ENCODE peak calls at places on chromosomes 4 and X, in six cellular contexts. V, D, G, L, H and Z are unnamed samples. For H3K36me3, the result is how much of the 10 kb centered on the place peaks cover.

GRCh38 chr4:11301075-11301660 is 127.5 kb downstream of the HS3ST1 start:
- DNase-seq in V (no peak), D (no peak), G (no peak), L (no peak), H (no peak), Z (no peak)

GRCh38 chrX:3120426-3120825 is 79.2 kb downstream of the ARSF start:
- DNase-seq in V (no peak), D (no peak), G (no peak), L (no peak), H (no peak), Z (no peak)

GRCh38 chrX:103789004-103789403 is 12.4 kb downstream of the PLP1 start:
- DNase-seq in V (no peak), D (no peak), G (no peak), L (no peak), H (no peak), Z (no peak)

GRCh38 chr4:182189107-182189878 is 53.9 kb upstream of the TENM3 start:
- DNase-seq in V (no peak), D (peak), G (no peak), L (peak), H (no peak), Z (peak)

GRCh38 chr4:32847466-32847865 is 2127.3 kb downstream of the PCDH7 start:
- DNase-seq in V (no peak), D (peak), G (no peak), L (peak), H (no peak), Z (no peak)

GRCh38 chr4:5752803-5753184 is 41.8 kb downstream of the EVC start:
- DNase-seq in V (no peak), D (no peak), G (no peak), L (no peak), H (no peak), Z (no peak)

GRCh38 chr4:114116861-114117260 is 137.4 kb upstream of the ARSJ start:
- DNase-seq in V (no peak), D (no peak), G (no peak), L (no peak), H (no peak), Z (no peak)

GRCh38 chr4:176729489-176729888 is 63.2 kb downstream of the VEGFC start:
- DNase-seq in V (no peak), D (peak), G (no peak), L (no peak), H (no peak), Z (no peak)

GRCh38 chrX:56310581-56310980 is 78.4 kb downstream of the KLF8 start:
- DNase-seq in V (no peak), D (no peak), G (no peak), L (no peak), H (no peak), Z (no peak)

DNA sequence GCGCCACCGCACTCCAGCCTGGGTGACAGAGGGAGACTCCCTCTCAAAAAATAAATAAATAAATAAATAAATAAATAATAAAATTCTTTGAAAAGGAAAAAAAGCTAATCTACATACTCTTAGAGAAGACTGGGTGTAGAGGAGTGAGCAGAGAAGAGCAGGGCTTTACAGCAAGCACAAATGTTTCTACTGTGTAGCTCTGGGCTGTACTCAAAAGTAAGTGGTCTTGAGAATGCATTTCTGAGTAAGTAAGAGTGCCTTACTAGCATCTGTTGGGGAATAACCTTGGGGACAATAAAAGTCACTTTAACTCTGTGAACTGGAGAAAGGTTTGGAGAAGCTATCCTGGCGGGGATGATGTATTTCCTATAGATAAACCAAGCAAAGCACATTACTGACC is 185.8 kb downstream of the WDFY3 start:
- DNase-seq in V (no peak), D (no peak), G (no peak), L (no peak), H (no peak), Z (no peak)
- H3K36me3 ChIP-seq in V (under half), D (under half), G (under half), L (half or more), H (under half), Z (under half)

GRCh38 chr4:102620697-102621497 is 119.7 kb downstream of the NFKB1 start:
- DNase-seq in V (no peak), D (peak), G (peak), L (peak), H (peak), Z (peak)
- TF ChIP-seq CTCF in V (peak), D (peak), G (peak), L (peak), H (peak), Z (peak)

DNA sequence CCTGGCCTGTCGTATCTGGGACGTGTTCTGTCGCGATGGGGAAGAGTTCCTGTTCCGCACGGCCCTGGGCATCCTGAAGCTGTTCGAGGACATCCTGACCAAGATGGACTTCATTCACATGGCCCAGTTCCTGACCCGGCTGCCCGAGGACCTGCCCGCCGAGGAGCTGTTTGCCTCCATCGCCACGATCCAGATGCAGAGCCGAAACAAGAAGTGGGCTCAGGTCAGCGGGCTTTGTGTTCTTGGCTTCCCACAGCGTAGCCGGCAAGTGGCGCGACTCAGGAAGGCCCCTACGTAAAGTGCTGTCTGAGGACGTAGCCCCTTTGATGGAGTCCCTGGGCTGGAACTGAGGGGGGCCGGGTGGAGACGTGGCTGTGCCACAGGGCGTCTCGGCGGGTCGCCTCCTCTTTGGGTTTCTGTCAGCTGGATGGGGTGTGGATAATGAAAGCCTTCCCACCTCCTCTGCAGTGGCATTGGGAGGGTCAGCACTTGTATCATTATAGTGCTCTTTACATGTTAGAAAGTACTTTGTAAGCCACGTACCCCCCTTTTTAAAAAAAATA is 18.1 kb upstream of the TADA2B start:
- DNase-seq in V (no peak), D (no peak), G (no peak), L (no peak), H (no peak), Z (no peak)
- H3K36me3 ChIP-seq in V (under half), D (under half), G (under half), L (under half), H (under half), Z (under half)

GRCh38 chr4:22607382-22607781 is 85.4 kb upstream of the GBA3 start:
- DNase-seq in V (peak), D (peak), G (peak), L (peak), H (peak), Z (no peak)
- TF ChIP-seq CTCF in V (peak), D (peak), G (peak), L (peak), H (peak), Z (peak)

GRCh38 chrX:154353172-154353843 is 21.1 kb downstream of the FLNA start:
- DNase-seq in V (no peak), D (no peak), G (peak), L (no peak), H (no peak), Z (no peak)

GRCh38 chrX:154355776-154356140 is 18.7 kb downstream of the FLNA start:
- DNase-seq in V (no peak), D (no peak), G (peak), L (no peak), H (no peak), Z (no peak)

GRCh38 chrX:154355094-154355775 is 19.2 kb downstream of the FLNA start:
- DNase-seq in V (no peak), D (no peak), G (peak), L (no peak), H (no peak), Z (no peak)

GRCh38 chrX:154354013-154354412 is 20.4 kb downstream of the FLNA start:
- DNase-seq in V (no peak), D (no peak), G (peak), L (no peak), H (no peak), Z (no peak)

DNA sequence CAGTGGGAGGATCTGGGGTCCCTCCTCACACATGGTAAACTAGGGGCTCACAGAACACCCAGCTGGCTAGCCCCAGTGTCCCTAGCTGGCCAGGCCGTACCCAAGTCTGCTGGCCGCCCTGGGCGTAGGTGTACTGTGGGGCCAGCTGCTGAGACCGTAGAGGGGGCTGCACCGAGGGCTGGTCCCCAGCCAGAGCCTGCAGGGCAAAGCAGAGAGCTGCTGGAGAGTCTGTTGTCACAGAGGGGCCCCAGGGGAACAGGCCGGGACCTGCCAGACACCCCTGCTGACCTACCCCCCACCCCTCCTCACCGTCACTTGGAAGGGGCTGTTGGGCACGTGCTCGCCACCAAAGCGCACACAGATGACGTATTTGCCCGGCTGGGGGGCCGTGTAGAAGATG is 19.9 kb downstream of the FLNA start:
- DNase-seq in V (no peak), D (no peak), G (no peak), L (no peak), H (no peak), Z (no peak)
- H3K36me3 ChIP-seq in V (half or more), D (half or more), G (under half), L (under half), H (half or more), Z (under half)

DNA sequence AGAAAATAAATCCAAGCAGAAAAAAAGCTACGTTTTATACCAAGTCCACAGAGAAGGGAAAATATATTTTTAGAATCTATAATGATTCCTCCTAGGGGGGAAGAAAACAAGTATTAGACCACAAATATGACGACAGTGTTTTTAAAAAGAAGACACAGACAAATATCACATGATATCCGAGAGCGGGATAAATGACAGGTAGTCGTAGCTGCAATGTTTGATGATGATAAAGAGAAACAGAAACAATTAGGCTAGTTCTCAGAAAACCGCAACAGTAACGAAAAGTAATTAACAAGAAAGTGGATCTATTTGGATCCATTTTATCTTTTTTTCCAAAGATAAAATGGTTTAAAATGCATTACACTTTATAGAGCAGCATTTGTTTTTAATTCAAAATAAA is 918 bp downstream of the HAUS3 start:
- DNase-seq in V (no peak), D (no peak), G (no peak), L (no peak), H (no peak), Z (no peak)
- TF ChIP-seq CTCF in V (no peak), D (no peak), G (no peak), L (no peak), H (no peak), Z (no peak)